ENCODE peak calls at places on chromosomes 7 and 10, in five cellular contexts. R is spleen, H is stomach, Y is K562, Z is transverse colon. D is an unnamed sample.

GRCh38 chr7:87113077-87113476 is 39.2 kb upstream of the DMTF1 start:
- DNase-seq in Y (no peak), Z (no peak), H (no peak), R (no peak), D (no peak)

GRCh38 chr10:117175215-117175900 is 21.9 kb upstream of the KCNK18 start:
- DNase-seq in Z (peak), H (no peak), R (peak), Y (no peak), D (no peak)

GRCh38 chr7:16933296-16934248 is 51.8 kb upstream of the AGR3 start:
- DNase-seq in Y (no peak), R (no peak), Z (no peak), H (no peak), D (no peak)

GRCh38 chr7:26091933-26092332 is 60.1 kb upstream of the NFE2L3 start:
- DNase-seq in H (no peak), Z (no peak), Y (peak), R (no peak), D (no peak)

GRCh38 chr7:6730343-6730633 is 23.5 kb upstream of the ZNF12 start:
- DNase-seq in Y (peak), R (no peak), Z (no peak), H (no peak), D (no peak)

GRCh38 chr7:147990837-147991236 is 599.7 kb upstream of the C7orf33 start:
- DNase-seq in H (no peak), R (no peak), Y (no peak), Z (no peak), D (no peak)

GRCh38 chr10:68052463-68052862 is 22.6 kb downstream of the HERC4 start:
- DNase-seq in H (no peak), Z (no peak), Y (no peak), R (no peak), D (no peak)

GRCh38 chr10:5163487-5163886 is 21.5 kb downstream of the AKR1C8 start:
- DNase-seq in Z (no peak), R (no peak), H (no peak), Y (no peak), D (no peak)

GRCh38 chr10:70169661-70170364 is 501 bp downstream of the SAR1A start:
- DNase-seq in H (peak), Z (no peak), R (no peak), Y (no peak), D (no peak)

GRCh38 chr7:130356121-130356759 is 11.6 kb downstream of the CPA5 start:
- DNase-seq in H (no peak), R (no peak), Y (no peak), Z (peak), D (peak)

GRCh38 chr10:105706281-105707026 is 1065.4 kb downstream of the SORCS3 start:
- DNase-seq in Y (no peak), R (no peak), Z (no peak), H (no peak), D (no peak)

GRCh38 chr10:129728246-129728820 is 235.7 kb downstream of the EBF3 start:
- DNase-seq in Y (no peak), R (peak), H (no peak), Z (no peak), D (no peak)

DNA sequence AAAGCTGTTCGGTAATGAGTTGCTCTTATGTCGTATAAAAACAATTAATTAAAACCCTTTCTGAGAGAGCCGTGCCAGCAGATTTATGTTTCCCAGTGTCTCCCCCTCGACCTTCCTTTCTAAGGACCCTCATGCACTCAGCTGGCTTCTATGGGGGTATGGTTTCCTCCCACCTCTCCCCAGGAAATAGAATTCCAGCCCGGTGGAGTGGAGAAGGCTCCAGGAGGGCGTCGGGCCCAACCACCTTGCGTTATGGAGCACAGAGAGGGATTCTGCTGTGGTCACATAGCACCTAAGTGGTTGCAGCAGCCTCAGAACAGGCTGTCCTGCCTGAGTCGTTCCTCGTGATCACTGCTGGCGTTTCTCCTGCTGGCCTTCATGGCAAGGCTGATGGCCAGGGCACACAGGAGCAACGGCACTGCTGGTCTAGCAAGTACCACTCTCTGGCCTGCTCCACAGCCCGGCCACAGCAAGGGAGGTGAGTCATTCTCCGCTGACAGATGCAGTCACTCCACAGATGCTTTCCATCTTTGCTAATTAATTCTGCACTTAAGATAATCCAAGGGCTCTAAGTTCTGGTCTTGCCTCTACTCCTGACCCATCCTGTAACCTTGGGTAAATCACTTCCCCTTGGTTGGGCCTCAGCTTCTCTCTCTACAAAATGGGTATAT is 244.2 kb downstream of the RPS24 start:
- DNase-seq in Y (no peak), H (no peak), R (peak), Z (no peak), D (peak)
- TF ChIP-seq POLR2A in Y (no peak), H (no peak), R (no peak), Z (no peak), D (no peak)

GRCh38 chr7:120951309-120951706 is 731 bp downstream of the ING3 start:
- DNase-seq in H (no peak), Z (no peak), R (no peak), Y (no peak), D (no peak)

GRCh38 chr7:120950026-120950538 is 495 bp upstream of the ING3 start:
- DNase-seq in R (no peak), Y (no peak), H (no peak), Z (no peak), D (no peak)

GRCh38 chr7:120949393-120949799 is 1.2 kb upstream of the ING3 start:
- DNase-seq in H (no peak), Y (no peak), Z (no peak), R (no peak), D (no peak)

GRCh38 chr7:120951826-120952225 is 1.2 kb downstream of the ING3 start:
- DNase-seq in H (no peak), Z (no peak), Y (no peak), R (no peak), D (no peak)

DNA sequence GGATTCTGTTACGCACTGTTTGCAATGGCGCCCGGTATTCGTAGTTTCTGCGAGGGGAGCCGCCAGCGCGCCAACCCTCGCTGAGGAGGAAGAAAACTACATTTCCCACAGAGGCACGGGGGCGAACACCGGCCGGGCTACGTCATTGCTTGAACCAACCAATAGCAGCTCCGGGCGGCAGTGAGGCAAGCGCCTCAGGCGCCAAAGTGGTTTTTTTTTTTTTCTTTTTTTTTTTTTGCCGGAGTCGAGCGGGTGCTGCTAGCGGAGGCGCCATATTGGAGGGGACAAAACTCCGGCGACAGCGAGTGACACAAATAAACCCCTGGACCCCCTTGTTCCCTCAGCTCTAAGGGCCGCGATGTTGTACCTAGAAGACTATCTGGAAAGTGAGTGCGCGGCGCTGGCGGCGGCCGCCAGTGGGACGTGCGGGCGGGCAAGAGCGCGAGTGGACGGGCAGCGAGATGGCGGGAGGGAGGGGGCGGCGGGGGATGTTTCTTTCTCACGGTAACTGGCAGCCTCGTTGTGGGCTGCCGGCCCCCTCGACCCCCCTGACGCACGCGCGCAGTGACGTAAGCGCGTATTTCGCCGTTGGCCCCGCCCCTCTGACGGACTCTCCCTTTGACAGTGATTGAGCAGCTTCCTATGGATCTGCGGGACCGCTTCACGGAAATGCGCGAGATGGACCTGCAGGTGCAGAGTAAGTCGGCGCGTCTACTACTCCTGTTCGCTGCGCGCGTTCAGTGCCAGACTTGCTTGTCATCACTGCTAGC is at the start of gene ING3:
- DNase-seq in Z (peak), Y (peak), H (peak), R (peak), D (peak)
- TF ChIP-seq POLR2AphosphoS5 in Z (peak), Y (peak), H (peak), R (peak), D (peak)

GRCh38 chr7:65269150-65269856 is 104.4 kb upstream of the ZNF92 start:
- DNase-seq in Y (peak), Z (no peak), R (no peak), H (no peak), D (no peak)
- TF ChIP-seq POLR2A in Y (peak), Z (no peak), R (no peak), H (no peak), D (no peak)

GRCh38 chr7:35985126-35985754 is 167.8 kb upstream of the EEPD1 start:
- DNase-seq in R (peak), Z (peak), H (peak), Y (peak), D (peak)
- TF ChIP-seq POLR2AphosphoS5 in R (peak), Z (no peak), H (no peak), Y (no peak), D (peak)

GRCh38 chr7:65037740-65038678 is 31.5 kb upstream of the ERV3-1 start:
- DNase-seq in H (peak), Z (peak), R (peak), Y (peak), D (peak)
- TF ChIP-seq POLR2A in H (no peak), Z (peak), R (no peak), Y (peak), D (peak)

DNA sequence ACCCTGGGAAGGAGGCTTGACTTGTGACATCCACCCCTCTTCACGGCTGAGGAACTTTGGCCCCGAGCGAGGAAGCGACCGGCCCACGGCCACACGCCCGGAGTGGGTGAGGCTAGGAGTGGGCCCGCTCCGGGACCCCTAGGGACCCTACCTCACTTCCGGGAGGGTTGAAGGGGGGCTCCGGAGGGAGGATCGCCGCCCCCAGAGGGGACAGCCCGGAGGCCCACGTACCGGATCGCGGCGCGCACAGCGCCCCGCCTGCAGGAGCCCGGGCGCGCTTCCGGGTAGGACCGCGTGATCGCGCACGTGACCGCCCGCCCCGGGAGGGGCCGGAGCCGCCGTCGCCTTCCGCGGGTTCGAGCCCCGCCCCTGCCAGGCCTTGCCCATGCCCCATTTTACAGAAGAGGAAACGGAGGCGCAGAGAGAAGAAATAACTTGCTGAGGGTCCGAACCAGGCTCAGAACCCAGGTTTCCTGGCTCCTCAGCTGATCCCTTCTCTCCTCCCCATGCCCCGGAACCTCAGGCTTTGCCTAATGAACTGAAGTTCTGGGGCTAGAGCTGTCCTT is at the start of gene HPS1:
- DNase-seq in Y (peak), Z (peak), R (peak), H (peak), D (peak)
- TF ChIP-seq POLR2AphosphoS5 in Y (no peak), Z (peak), R (peak), H (peak), D (peak)

DNA sequence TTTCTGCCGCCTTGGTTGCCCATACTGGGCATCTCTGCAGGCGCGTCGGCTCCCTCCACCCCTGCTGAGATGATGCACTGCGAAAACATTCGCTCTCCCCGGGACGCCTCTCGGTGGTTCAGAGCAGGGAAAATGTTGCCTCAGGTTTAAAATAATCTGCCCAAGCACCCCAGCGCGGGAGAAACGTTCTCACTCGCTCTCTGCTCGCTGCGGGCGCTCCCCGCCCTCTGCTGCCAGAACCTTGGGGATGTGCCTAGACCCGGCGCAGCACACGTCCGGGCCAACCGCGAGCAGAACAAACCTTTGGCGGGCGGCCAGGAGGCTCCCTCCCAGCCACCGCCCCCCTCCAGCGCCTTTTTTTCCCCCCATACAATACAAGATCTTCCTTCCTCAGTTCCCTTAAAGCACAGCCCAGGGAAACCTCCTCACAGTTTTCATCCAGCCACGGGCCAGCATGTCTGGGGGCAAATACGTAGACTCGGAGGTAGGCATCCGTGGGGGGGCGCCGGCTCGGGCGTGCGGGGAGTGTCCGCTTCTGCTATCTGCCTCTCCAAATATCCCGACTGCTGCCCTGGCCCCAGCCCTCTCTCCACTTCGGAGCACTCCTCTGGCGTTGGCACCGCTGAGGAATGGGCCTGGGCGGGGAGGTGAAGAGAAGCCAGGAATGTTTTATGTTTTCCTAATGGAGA is at the start of gene CAV1:
- DNase-seq in Y (peak), H (peak), R (peak), Z (peak), D (peak)
- TF ChIP-seq POLR2A in Y (no peak), H (no peak), R (peak), Z (peak), D (peak)

GRCh38 chr7:101363734-101364374 is 1.2 kb downstream of the COL26A1 start:
- DNase-seq in R (peak), H (peak), Z (peak), Y (peak), D (peak)
- TF ChIP-seq POLR2AphosphoS5 in R (no peak), H (no peak), Z (no peak), Y (no peak), D (peak)

D was measured in prostate gland.